ENCODE peak calls at places on chromosome 9, in eight cellular contexts. A is heart right ventricle, P is brain microvascular endothelial cell, X is gastrocnemius medialis, M is left ventricle myocardium inferior, I is esophagus squamous epithelium, W is foreskin fibroblast, E is neural progenitor cell. K is an unnamed sample.

GRCh38 chr9:116271307-116271706 is 117.7 kb downstream of the PAPPA start:
- DNase-seq in M (no peak), P (no peak), W (no peak), X (no peak), I (no peak), A (no peak), E (no peak), K (no peak)

GRCh38 chr9:84917366-84918063 is 248.0 kb downstream of the NTRK2 start:
- DNase-seq in W (no peak), X (no peak), M (no peak), E (peak; percentile 49), A (no peak), I (no peak), P (no peak), K (no peak)

GRCh38 chr9:77586591-77586990 is 61.5 kb downstream of the GNA14 start:
- DNase-seq in A (no peak), W (no peak), X (no peak), E (no peak), M (no peak), P (no peak), I (no peak), K (no peak)

GRCh38 chr9:116337015-116337414 is 183.4 kb downstream of the PAPPA start:
- DNase-seq in I (no peak), A (no peak), X (no peak), M (no peak), P (peak; percentile 46), E (no peak), W (peak; percentile 80), K (peak; percentile 38)

GRCh38 chr9:121684381-121685145 is 33.1 kb downstream of the DAB2IP start:
- DNase-seq in X (no peak), E (peak; percentile 73), A (no peak), M (no peak), I (no peak), W (peak; percentile 57), P (no peak), K (no peak)

GRCh38 chr9:103942652-103943051 is 151.5 kb upstream of the SMC2 start:
- DNase-seq in X (no peak), A (no peak), W (no peak), P (no peak), I (no peak), M (no peak), E (no peak), K (no peak)

GRCh38 chr9:73180373-73180772 is 28.7 kb downstream of the ANXA1 start:
- DNase-seq in X (no peak), M (no peak), P (no peak), I (no peak), W (peak; percentile 86), E (no peak), A (no peak), K (peak; percentile 23)

GRCh38 chr9:4207881-4208615 is 91.8 kb downstream of the GLIS3 start:
- DNase-seq in I (no peak), M (no peak), E (no peak), X (no peak), W (peak; percentile 69), P (peak; percentile 63), A (peak; percentile 20), K (peak; percentile 40)

GRCh38 chr9:4837126-4837767 is 44.5 kb downstream of the RCL1 start:
- DNase-seq in E (no peak), P (peak; percentile 87), X (peak; percentile 25), M (no peak), W (no peak), A (no peak), I (no peak), K (no peak)

GRCh38 chr9:107737987-107738743 is 248.6 kb upstream of the KLF4 start:
- DNase-seq in I (peak; percentile 9), W (peak; percentile 94), A (peak; percentile 46), P (peak; percentile 61), M (peak; percentile 61), X (peak; percentile 59), E (no peak), K (no peak)

DNA sequence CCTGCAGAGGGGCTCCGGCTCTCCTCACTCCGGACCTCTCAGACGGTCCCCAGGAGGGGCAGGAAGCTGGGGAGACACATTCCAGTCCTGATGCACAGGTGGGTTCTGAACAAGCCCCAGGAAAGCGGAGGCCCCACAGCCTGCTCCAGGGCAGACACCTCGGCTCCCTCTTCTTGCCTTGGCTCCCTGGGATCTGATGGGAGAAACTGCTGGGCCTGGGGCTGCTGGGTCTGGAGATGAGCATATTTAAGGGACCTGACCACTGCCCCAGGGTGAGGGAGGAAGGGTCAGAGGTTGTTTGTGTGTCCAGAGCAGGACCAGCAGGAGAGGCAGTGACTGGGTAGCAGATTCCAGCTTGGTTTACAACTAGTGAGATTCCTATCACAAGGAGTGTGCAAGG is 1.2 kb downstream of the CORO2A start:
- DNase-seq in A (no peak), M (no peak), E (no peak), X (no peak), I (no peak), P (no peak), W (no peak), K (no peak)
- H3K4me3 ChIP-seq in A (no peak overlapping the region), M (no peak overlapping the region), E (no peak overlapping the region), X (no peak overlapping the region), I (peak overlapping the region; percentile 53), P (no peak overlapping the region), W (no peak overlapping the region), K (no peak overlapping the region)

DNA sequence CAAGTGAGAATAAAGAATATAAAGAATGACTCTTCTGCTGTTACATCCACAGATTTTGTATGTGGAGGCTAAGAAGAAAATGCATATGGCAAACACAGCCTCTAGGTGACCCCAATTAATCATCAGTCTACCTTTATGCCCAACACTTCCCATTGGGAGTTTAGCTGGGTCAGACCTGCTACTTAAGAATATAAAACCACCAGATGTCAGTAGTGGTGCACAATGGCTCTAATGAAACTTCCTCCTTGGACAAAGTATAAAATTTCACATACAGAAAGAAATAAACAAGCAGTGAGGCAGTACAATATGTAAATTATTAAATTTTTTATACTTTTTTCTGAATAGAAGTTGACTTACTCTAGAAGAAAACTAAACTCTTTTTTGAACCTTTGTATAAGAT is 539.9 kb downstream of the BRINP1 start:
- DNase-seq in A (no peak), X (no peak), E (peak; percentile 34), P (no peak), M (no peak), I (no peak), W (no peak), K (no peak)
- TF ChIP-seq CTCF in A (peak; percentile 48), X (peak; percentile 52), E (peak; percentile 54), P (no peak), M (peak; percentile 70), I (peak; percentile 20), W (no peak), K (no peak)

DNA sequence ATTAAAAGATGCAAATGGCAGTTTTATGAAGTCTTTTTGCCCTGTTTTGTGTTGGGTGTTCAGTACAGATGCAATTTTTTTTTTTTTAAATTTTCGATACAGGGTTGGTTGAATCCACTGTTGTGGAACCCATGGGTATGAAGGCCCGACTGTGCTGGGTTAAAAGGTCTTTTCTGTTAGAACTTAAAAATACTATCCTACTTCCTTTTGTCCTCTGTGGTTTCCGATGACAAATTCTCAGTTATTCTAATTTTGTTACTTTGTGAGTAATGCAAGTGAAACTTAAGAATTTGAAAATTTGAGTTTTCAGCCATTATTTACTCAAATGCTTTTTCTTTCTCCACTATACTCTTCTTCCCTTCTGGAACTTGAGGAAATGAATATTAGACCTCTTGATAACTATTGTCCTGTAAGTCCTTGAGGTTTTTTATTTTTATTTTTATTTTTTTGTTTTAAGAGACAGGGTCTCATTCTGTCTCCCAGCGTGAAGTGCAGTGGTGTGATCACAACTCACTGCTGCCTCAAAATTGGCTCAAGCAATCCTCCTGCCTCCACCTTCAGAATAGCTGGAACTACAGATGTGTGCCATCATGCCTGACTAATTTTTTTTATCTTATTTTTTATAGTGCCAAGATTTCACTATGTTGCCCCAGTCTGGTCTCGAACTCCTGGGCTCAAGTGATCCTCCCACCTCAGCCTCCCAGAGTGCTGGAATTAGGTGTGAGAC is 67.5 kb downstream of the ZCCHC7 start:
- DNase-seq in W (peak; percentile 25), P (no peak), E (no peak), M (no peak), I (no peak), A (no peak), X (no peak), K (no peak)
- H3K4me3 ChIP-seq in W (no peak overlapping the region), P (no peak overlapping the region), E (no peak overlapping the region), M (no peak overlapping the region), I (no peak overlapping the region), A (no peak overlapping the region), X (no peak overlapping the region), K (no peak overlapping the region)

GRCh38 chr9:83706703-83707517 is 848 bp downstream of the UBQLN1 start:
- DNase-seq in E (peak; percentile 90), I (no peak), M (peak; percentile 30), A (peak; percentile 38), W (peak; percentile 30), X (peak; percentile 38), P (peak; percentile 17), K (no peak)

GRCh38 chr9:83714316-83714715 is 6.6 kb upstream of the UBQLN1 start:
- DNase-seq in W (peak; percentile 43), E (no peak), I (no peak), M (no peak), A (no peak), X (no peak), P (no peak), K (no peak)

GRCh38 chr9:83707518-83707767 is 315 bp downstream of the UBQLN1 start:
- DNase-seq in M (no peak), P (peak; percentile 75), X (no peak), W (peak; percentile 88), A (no peak), I (peak; percentile 26), E (no peak), K (no peak)

GRCh38 chr9:83707768-83708514 is at the start of gene UBQLN1:
- DNase-seq in E (peak; percentile 95), W (peak; percentile 97), I (peak; percentile 77), A (peak; percentile 96), M (peak; percentile 94), P (peak; percentile 88), X (peak; percentile 94), K (peak; percentile 59)

DNA sequence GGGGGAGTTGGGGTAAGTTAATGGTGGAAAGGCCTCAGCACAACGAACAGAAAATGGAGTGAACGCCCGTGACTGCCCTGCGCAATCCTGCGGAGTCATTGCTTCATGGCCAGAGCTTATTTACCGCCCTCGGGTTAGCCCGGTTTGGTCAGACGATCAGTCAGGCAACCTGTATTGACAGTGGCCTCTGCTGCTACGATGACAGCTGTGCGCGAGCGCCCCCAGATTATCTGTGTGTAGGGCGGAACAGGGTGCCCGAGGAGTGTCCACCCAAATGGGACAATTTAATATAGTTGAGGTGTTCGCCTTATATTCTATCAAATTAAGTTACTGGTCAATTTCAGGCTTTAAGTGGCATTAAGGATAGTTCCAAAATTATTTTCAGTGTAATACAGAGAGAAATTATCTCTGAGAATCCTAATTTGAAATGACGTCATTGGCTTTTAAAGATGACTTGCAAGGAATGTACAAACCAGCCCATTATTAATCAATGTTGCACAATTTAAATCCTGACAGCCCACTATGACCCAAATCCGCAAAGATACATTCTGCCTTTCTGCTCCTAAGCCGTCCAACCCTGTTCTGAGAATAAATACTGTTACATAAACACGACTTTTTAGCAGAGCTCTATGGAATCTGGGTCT is 879 bp upstream of the UBQLN1 start:
- DNase-seq in E (peak; percentile 79), W (peak; percentile 66), A (peak; percentile 63), I (peak; percentile 41), P (peak; percentile 45), X (peak; percentile 93), M (peak; percentile 67), K (no peak)
- TF ChIP-seq CTCF in E (peak; percentile 39), W (no peak), A (peak; percentile 35), I (no peak), P (peak; percentile 23), X (no peak), M (peak; percentile 22), K (no peak)

GRCh38 chr9:96382175-96382574 is 1.3 kb downstream of the SLC35D2 start:
- DNase-seq in W (peak; percentile 42), P (peak; percentile 15), I (no peak), X (no peak), M (no peak), A (no peak), E (no peak), K (no peak)
- H3K4me3 ChIP-seq in W (no peak overlapping the region), P (no peak overlapping the region), I (no peak overlapping the region), X (no peak overlapping the region), M (peak overlapping the region; percentile 86), A (peak overlapping the region; percentile 72), E (no peak overlapping the region), K (no peak overlapping the region)

K was measured in AG04449.